ENCODE peak calls at places on chromosomes 12 and 14, in five cellular contexts. One of them, this sample, is unnamed.

GRCh38 chr14:105330491-105330895 is 15.9 kb downstream of the PACS2 start:
- DNase-seq in glutamatergic neuron: no peak
- DNase-seq in naive thymus-derived CD4-positive, alpha-beta T cell: no peak
- DNase-seq in HFFc6: peak; percentile 25
- DNase-seq in EL: peak; percentile 67
- DNase-seq in this sample: no peak

GRCh38 chr12:106682594-106683234 is 91.8 kb upstream of the RIC8B start:
- DNase-seq in EL: peak; percentile 14
- DNase-seq in HFFc6: peak; percentile 32
- DNase-seq in naive thymus-derived CD4-positive, alpha-beta T cell: no peak
- DNase-seq in glutamatergic neuron: no peak
- DNase-seq in this sample: no peak

GRCh38 chr12:46303039-46303666 is 34.3 kb upstream of the SLC38A1 start:
- DNase-seq in naive thymus-derived CD4-positive, alpha-beta T cell: peak; percentile 66
- DNase-seq in HFFc6: peak; percentile 21
- DNase-seq in EL: peak; percentile 31
- DNase-seq in glutamatergic neuron: peak; percentile 29
- DNase-seq in this sample: no peak

GRCh38 chr12:101767537-101767936 is 28.3 kb upstream of the SYCP3 start:
- DNase-seq in HFFc6: no peak
- DNase-seq in EL: no peak
- DNase-seq in glutamatergic neuron: no peak
- DNase-seq in naive thymus-derived CD4-positive, alpha-beta T cell: no peak
- DNase-seq in this sample: no peak

GRCh38 chr12:89345376-89345775 is 6.9 kb downstream of the DUSP6 start:
- DNase-seq in glutamatergic neuron: no peak
- DNase-seq in naive thymus-derived CD4-positive, alpha-beta T cell: no peak
- DNase-seq in HFFc6: no peak
- DNase-seq in EL: no peak
- DNase-seq in this sample: no peak

GRCh38 chr12:98752726-98753125 is 107.6 kb downstream of the APAF1 start:
- DNase-seq in glutamatergic neuron: no peak
- DNase-seq in naive thymus-derived CD4-positive, alpha-beta T cell: no peak
- DNase-seq in EL: peak; percentile 55
- DNase-seq in HFFc6: peak; percentile 71
- DNase-seq in this sample: no peak

GRCh38 chr14:81473456-81474155 is 60.0 kb downstream of the SEL1L start:
- DNase-seq in glutamatergic neuron: no peak
- DNase-seq in EL: no peak
- DNase-seq in HFFc6: no peak
- DNase-seq in naive thymus-derived CD4-positive, alpha-beta T cell: no peak
- DNase-seq in this sample: no peak

GRCh38 chr12:17661250-17661649 is 428.7 kb downstream of the RERGL start:
- DNase-seq in HFFc6: no peak
- DNase-seq in glutamatergic neuron: no peak
- DNase-seq in EL: no peak
- DNase-seq in naive thymus-derived CD4-positive, alpha-beta T cell: no peak
- DNase-seq in this sample: no peak

GRCh38 chr14:94120667-94121335 is 8.6 kb downstream of the IFI27L2 start:
- DNase-seq in HFFc6: peak; percentile 95
- DNase-seq in glutamatergic neuron: no peak
- DNase-seq in naive thymus-derived CD4-positive, alpha-beta T cell: no peak
- DNase-seq in EL: peak; percentile 88
- DNase-seq in this sample: no peak

GRCh38 chr12:121490401-121491257 is 90.2 kb downstream of the KDM2B start:
- DNase-seq in naive thymus-derived CD4-positive, alpha-beta T cell: no peak
- DNase-seq in HFFc6: no peak
- DNase-seq in EL: no peak
- DNase-seq in glutamatergic neuron: no peak
- DNase-seq in this sample: no peak

GRCh38 chr12:124332068-124332672 is 37.3 kb downstream of the RFLNA start:
- DNase-seq in HFFc6: no peak
- DNase-seq in naive thymus-derived CD4-positive, alpha-beta T cell: no peak
- DNase-seq in EL: no peak
- DNase-seq in glutamatergic neuron: no peak
- DNase-seq in this sample: no peak

GRCh38 chr12:53205747-53206146 is 1.3 kb downstream of the ITGB7 start:
- DNase-seq in HFFc6: peak; percentile 85
- DNase-seq in glutamatergic neuron: no peak
- DNase-seq in EL: peak; percentile 86
- DNase-seq in naive thymus-derived CD4-positive, alpha-beta T cell: no peak
- DNase-seq in this sample: no peak

GRCh38 chr12:78470354-78471195 is 394.0 kb upstream of the SYT1 start:
- DNase-seq in glutamatergic neuron: peak; percentile 26
- DNase-seq in HFFc6: peak; percentile 46
- DNase-seq in EL: peak; percentile 45
- DNase-seq in naive thymus-derived CD4-positive, alpha-beta T cell: no peak
- DNase-seq in this sample: no peak

GRCh38 chr14:102192840-102193502 is 53.3 kb downstream of the WDR20 start:
- DNase-seq in EL: no peak
- DNase-seq in naive thymus-derived CD4-positive, alpha-beta T cell: no peak
- DNase-seq in glutamatergic neuron: peak; percentile 60
- DNase-seq in HFFc6: no peak
- DNase-seq in this sample: no peak

GRCh38 chr14:90654831-90655276 is 161.4 kb downstream of the TTC7B start:
- DNase-seq in HFFc6: no peak
- DNase-seq in EL: no peak
- DNase-seq in glutamatergic neuron: no peak
- DNase-seq in naive thymus-derived CD4-positive, alpha-beta T cell: no peak
- DNase-seq in this sample: no peak

GRCh38 chr12:29756741-29757390 is 26.9 kb downstream of the TMTC1 start:
- DNase-seq in EL: no peak
- DNase-seq in HFFc6: no peak
- DNase-seq in glutamatergic neuron: no peak
- DNase-seq in naive thymus-derived CD4-positive, alpha-beta T cell: no peak
- DNase-seq in this sample: no peak

GRCh38 chr14:33674716-33675115 is 276.2 kb downstream of the EGLN3 start:
- DNase-seq in HFFc6: no peak
- DNase-seq in naive thymus-derived CD4-positive, alpha-beta T cell: no peak
- DNase-seq in EL: no peak
- DNase-seq in glutamatergic neuron: no peak
- DNase-seq in this sample: no peak

GRCh38 chr12:77795699-77796098 is 35.0 kb upstream of the NAV3 start:
- DNase-seq in EL: no peak
- DNase-seq in glutamatergic neuron: no peak
- DNase-seq in naive thymus-derived CD4-positive, alpha-beta T cell: no peak
- DNase-seq in HFFc6: no peak
- DNase-seq in this sample: no peak

GRCh38 chr12:131607658-131608447 is 103.0 kb upstream of the SFSWAP start:
- DNase-seq in HFFc6: no peak
- DNase-seq in EL: no peak
- DNase-seq in glutamatergic neuron: no peak
- DNase-seq in naive thymus-derived CD4-positive, alpha-beta T cell: no peak
- DNase-seq in this sample: no peak

GRCh38 chr12:116222358-116222757 is 55.1 kb downstream of the MED13L start:
- DNase-seq in EL: peak; percentile 77
- DNase-seq in naive thymus-derived CD4-positive, alpha-beta T cell: no peak
- DNase-seq in glutamatergic neuron: no peak
- DNase-seq in HFFc6: peak; percentile 71
- DNase-seq in this sample: no peak

GRCh38 chr14:30193791-30194407 is 266.3 kb upstream of the PRKD1 start:
- DNase-seq in naive thymus-derived CD4-positive, alpha-beta T cell: no peak
- DNase-seq in HFFc6: peak; percentile 85
- DNase-seq in EL: peak; percentile 94
- DNase-seq in glutamatergic neuron: no peak
- DNase-seq in this sample: no peak

GRCh38 chr12:45768194-45768593 is 38.7 kb downstream of the ARID2 start:
- DNase-seq in HFFc6: no peak
- DNase-seq in naive thymus-derived CD4-positive, alpha-beta T cell: no peak
- DNase-seq in EL: no peak
- DNase-seq in glutamatergic neuron: no peak
- DNase-seq in this sample: no peak

GRCh38 chr12:48219635-48220034 is 16.5 kb upstream of the OR10AD1 start:
- DNase-seq in HFFc6: no peak
- DNase-seq in glutamatergic neuron: no peak
- DNase-seq in naive thymus-derived CD4-positive, alpha-beta T cell: no peak
- DNase-seq in EL: no peak
- DNase-seq in this sample: no peak

GRCh38 chr14:96088131-96088880 is 49.1 kb downstream of the C14orf132 start:
- DNase-seq in EL: no peak
- DNase-seq in HFFc6: no peak
- DNase-seq in glutamatergic neuron: peak; percentile 23
- DNase-seq in naive thymus-derived CD4-positive, alpha-beta T cell: no peak
- DNase-seq in this sample: no peak

GRCh38 chr14:97709552-97709951 is 912.4 kb downstream of the VRK1 start:
- DNase-seq in HFFc6: no peak
- DNase-seq in EL: no peak
- DNase-seq in naive thymus-derived CD4-positive, alpha-beta T cell: peak; percentile 65
- DNase-seq in glutamatergic neuron: no peak
- DNase-seq in this sample: peak; percentile 22

GRCh38 chr12:18926188-18926587 is 188.3 kb downstream of the CAPZA3 start:
- DNase-seq in EL: no peak
- DNase-seq in naive thymus-derived CD4-positive, alpha-beta T cell: no peak
- DNase-seq in glutamatergic neuron: peak; percentile 60
- DNase-seq in HFFc6: no peak
- DNase-seq in this sample: no peak

GRCh38 chr12:50507930-50508329 is 3.1 kb downstream of the DIP2B start:
- DNase-seq in EL: no peak
- DNase-seq in HFFc6: no peak
- DNase-seq in glutamatergic neuron: no peak
- DNase-seq in naive thymus-derived CD4-positive, alpha-beta T cell: peak; percentile 53
- DNase-seq in this sample: no peak

GRCh38 chr12:59636945-59637656 is 41.3 kb downstream of the SLC16A7 start:
- DNase-seq in HFFc6: no peak
- DNase-seq in naive thymus-derived CD4-positive, alpha-beta T cell: no peak
- DNase-seq in glutamatergic neuron: no peak
- DNase-seq in EL: no peak
- DNase-seq in this sample: no peak

GRCh38 chr12:94263011-94263786 is 114.8 kb downstream of the PLXNC1 start:
- DNase-seq in EL: no peak
- DNase-seq in glutamatergic neuron: no peak
- DNase-seq in naive thymus-derived CD4-positive, alpha-beta T cell: peak; percentile 65
- DNase-seq in HFFc6: no peak
- DNase-seq in this sample: peak; percentile 28

GRCh38 chr14:101273091-101273490 is 288.2 kb upstream of the DIO3 start:
- DNase-seq in EL: no peak
- DNase-seq in HFFc6: no peak
- DNase-seq in glutamatergic neuron: no peak
- DNase-seq in naive thymus-derived CD4-positive, alpha-beta T cell: no peak
- DNase-seq in this sample: no peak

GRCh38 chr12:79680051-79680450 is 10.7 kb downstream of the PAWR start:
- DNase-seq in naive thymus-derived CD4-positive, alpha-beta T cell: no peak
- DNase-seq in HFFc6: no peak
- DNase-seq in EL: no peak
- DNase-seq in glutamatergic neuron: no peak
- DNase-seq in this sample: no peak

GRCh38 chr12:32091696-32092095 is 15.0 kb upstream of the BICD1 start:
- DNase-seq in EL: no peak
- DNase-seq in glutamatergic neuron: no peak
- DNase-seq in naive thymus-derived CD4-positive, alpha-beta T cell: no peak
- DNase-seq in HFFc6: peak; percentile 32
- DNase-seq in this sample: no peak